ENCODE peak calls at places on chromosomes 7 and 10, in nine cellular contexts. X, T, K, V, M, H, D, S and R are unnamed samples.

GRCh38 chr7:70241776-70242175 is 643.5 kb downstream of the AUTS2 start:
- DNase-seq in K (no peak), S (no peak), M (no peak), T (no peak), H (no peak), V (no peak), X (no peak), D (no peak), R (no peak)

GRCh38 chr7:143929224-143929920 is 5.7 kb upstream of the OR2F2 start:
- DNase-seq in X (no peak), H (no peak), T (no peak), D (no peak), S (no peak), M (no peak), V (no peak), K (no peak), R (no peak)

GRCh38 chr7:129495987-129496386 is 6.3 kb upstream of the SMKR1 start:
- DNase-seq in D (no peak), K (no peak), S (no peak), V (no peak), T (no peak), X (no peak), H (no peak), M (no peak), R (no peak)

GRCh38 chr7:138729444-138729843 is 28.3 kb upstream of the SVOPL start:
- DNase-seq in H (no peak), D (no peak), T (no peak), X (no peak), M (no peak), K (no peak), S (no peak), V (no peak), R (no peak)

GRCh38 chr7:80428161-80429054 is 83.5 kb downstream of the GNAT3 start:
- DNase-seq in X (no peak), H (peak; percentile 35), D (no peak), K (peak; percentile 28), T (no peak), S (no peak), V (no peak), M (no peak), R (no peak)

GRCh38 chr10:21398549-21399345 is 126.7 kb downstream of the SKIDA1 start:
- DNase-seq in K (peak; percentile 28), X (no peak), D (no peak), S (no peak), T (no peak), M (no peak), H (no peak), V (no peak), R (no peak)

GRCh38 chr7:74439546-74439945 is 14.2 kb upstream of the GTF2IRD1 start:
- DNase-seq in M (no peak), X (no peak), S (no peak), T (no peak), H (no peak), D (no peak), V (no peak), K (no peak), R (no peak)

GRCh38 chr10:61847640-61848039 is 53.9 kb upstream of the ARID5B start:
- DNase-seq in D (no peak), S (no peak), K (no peak), X (no peak), V (no peak), H (no peak), T (no peak), M (no peak), R (no peak)

GRCh38 chr10:120098242-120098930 is 205.9 kb downstream of the SEC23IP start:
- DNase-seq in V (no peak), D (no peak), T (no peak), M (no peak), X (no peak), S (no peak), H (no peak), K (no peak), R (no peak)

DNA sequence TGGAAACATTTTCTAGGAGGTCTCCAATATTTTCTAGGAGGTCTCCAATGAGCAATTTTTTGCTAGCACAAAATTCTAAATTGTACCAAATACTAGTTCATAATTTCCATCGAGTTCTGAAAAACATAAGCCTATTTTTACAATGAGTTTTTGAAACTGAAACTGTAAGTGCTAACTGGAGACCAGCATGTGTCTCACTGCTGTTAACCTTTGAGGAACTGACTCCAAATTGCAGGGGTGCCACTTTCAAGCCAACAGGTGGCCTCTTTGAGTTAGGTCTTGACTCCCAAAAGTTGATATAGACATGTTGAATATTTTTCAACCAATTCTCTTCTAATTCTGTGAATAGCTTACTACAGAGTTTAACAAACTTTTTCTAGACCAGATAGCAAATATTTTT is 58.8 kb downstream of the CAV1 start:
- DNase-seq in H (no peak), T (no peak), X (peak; percentile 61), V (no peak), D (no peak), S (no peak), K (no peak), M (no peak), R (no peak)
- TF ChIP-seq CTCF in H (no peak), T (no peak), X (peak; percentile 33), V (no peak), D (no peak), S (no peak), K (no peak), M (no peak), R (no peak)

DNA sequence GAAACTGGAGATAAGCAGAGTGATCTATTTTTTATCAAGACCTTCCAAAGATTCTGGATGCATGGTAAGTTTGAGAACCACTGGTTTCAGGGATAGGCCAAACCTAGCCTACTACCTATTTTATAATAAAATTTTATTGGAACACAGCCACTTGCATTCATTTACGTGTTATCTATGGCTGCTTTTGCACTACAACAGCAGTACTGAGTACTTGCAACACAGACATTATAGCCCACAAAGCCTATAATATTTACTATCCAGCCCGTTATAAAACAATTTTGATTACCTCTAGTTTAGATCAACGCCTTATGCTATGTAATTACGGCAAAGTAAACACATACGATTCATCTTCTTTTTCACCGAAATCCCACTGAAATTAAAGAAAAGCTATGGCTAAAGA is 18.4 kb downstream of the STEAP1 start:
- DNase-seq in M (no peak), X (no peak), V (no peak), H (no peak), K (no peak), T (no peak), D (no peak), S (no peak), R (no peak)
- H3K4me1 ChIP-seq in M (no peaks in the 10 kb centered on the region), X (no peaks in the 10 kb centered on the region), V (no peaks in the 10 kb centered on the region), H (no peaks in the 10 kb centered on the region), K (peaks cover 21% of the 10 kb centered on the region), T (no peaks in the 10 kb centered on the region), D (no peaks in the 10 kb centered on the region), S (no peaks in the 10 kb centered on the region), R (no peaks in the 10 kb centered on the region)

DNA sequence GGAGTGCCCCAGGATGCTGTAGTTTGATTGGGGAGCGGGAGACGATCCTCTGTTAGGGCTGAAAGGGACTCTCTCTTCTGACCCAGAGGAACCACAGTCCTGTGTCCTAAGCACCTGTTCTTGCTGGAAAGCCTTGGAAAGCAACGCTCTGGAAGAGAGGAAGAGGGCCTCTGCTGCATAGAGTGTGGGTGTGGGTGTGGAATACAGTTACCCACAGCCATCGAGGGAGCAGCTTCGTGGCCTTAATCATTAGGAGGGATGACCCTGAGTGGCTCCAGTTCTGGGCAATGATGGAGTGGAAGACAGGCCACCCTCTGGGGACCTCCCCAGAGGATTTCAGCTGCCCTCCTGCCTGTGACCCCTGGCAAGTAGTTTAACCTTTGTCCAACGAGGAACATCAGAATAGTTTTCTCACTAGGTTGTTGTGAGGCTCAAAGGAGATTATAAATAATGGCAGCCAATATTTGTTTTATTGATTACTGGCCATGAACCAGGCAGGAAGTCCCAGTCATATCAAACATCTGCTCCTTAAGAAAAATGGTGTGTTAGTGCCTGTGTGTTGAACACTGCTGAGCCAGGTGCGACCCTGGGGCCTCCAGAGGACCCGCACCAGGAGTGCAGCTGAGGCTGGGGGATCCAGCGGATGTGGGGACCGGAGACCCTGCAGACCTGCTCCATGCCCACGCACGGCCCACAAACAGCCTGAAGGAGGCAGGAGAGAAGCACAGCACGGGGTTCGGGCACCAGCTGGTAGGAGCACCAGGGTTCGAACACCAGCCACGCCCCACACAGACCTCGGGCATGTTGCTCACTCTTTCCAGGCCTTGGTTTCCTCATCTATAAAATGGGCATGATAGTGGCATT is 35.6 kb downstream of the FAM241B start:
- DNase-seq in S (no peak), V (no peak), T (no peak), X (no peak), D (no peak), M (no peak), H (no peak), K (no peak), R (no peak)
- TF ChIP-seq CTCF in S (no peak), V (no peak), T (no peak), X (no peak), D (no peak), M (no peak), H (no peak), K (no peak), R (no peak)

DNA sequence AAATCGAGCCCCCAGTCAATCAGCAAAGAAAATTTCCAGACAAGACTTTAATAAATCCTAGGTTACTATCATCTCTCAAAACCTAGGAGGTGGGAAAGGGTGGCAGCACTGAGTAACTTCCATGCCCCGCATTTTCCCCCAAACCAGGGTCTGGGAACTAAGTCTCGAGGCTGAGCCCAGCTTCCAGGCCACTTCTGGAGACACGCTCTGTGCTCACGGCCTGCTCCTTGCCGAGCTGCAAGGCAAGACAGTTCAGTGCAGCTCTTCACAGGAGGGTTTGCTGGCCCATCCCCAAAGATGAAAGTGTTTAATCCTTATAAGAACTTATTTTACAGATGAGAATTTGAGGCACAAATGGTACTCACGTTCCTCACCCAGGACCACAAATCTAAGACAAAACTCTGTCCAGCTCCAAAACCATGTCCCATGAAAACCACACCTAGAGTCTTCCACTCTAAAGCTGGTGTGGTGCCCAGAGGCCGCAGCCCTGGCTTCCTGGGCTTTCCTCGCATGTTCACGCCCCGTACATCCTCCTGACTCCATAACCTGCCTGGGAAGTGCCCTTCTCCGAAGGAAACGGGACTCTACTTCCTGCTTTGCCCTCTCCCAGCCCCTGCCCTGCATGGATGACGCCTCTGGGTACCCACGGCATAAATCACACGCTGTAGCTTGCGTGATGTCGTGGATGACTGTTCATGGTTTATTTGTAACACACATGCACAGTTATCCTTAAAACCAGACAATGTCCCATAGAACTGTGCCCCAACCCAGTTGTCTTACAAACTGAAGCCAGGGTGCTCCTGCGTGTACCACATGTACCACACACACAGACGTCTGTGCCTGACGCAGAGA is 201.2 kb downstream of the DIP2C start:
- DNase-seq in K (no peak), H (no peak), D (peak; percentile 40), M (peak; percentile 9), S (peak; percentile 56), X (no peak), T (no peak), V (no peak), R (no peak)
- H3K4me1 ChIP-seq in K (peaks cover 5% of the 10 kb centered on the region), H (no peaks in the 10 kb centered on the region), D (no peaks in the 10 kb centered on the region), M (no peaks in the 10 kb centered on the region), S (peaks cover 6% of the 10 kb centered on the region), X (peaks cover 14% of the 10 kb centered on the region), T (no peaks in the 10 kb centered on the region), V (peaks cover 17% of the 10 kb centered on the region), R (peaks cover 51% of the 10 kb centered on the region)

GRCh38 chr10:70135684-70136083 is 3.1 kb upstream of the AIFM2 start:
- DNase-seq in T (no peak), H (no peak), S (peak; percentile 31), M (no peak), D (no peak), K (no peak), X (no peak), V (no peak), R (no peak)
- TF ChIP-seq CTCF in T (no peak), H (no peak), S (no peak), M (no peak), D (no peak), K (no peak), X (no peak), V (no peak), R (no peak)